ENCODE peak calls at places on chromosomes 12 and 14, in five cellular contexts. V is GM12865, W is cardiac muscle cell, Z is AG04450, R is PC-9. M is an unnamed sample.

GRCh38 chr12:74541074-74541473 is 3.4 kb downstream of the ATXN7L3B start:
- DNase-seq in V (no peak), W (no peak), Z (no peak), R (no peak), M (no peak)

GRCh38 chr14:93103392-93104080 is 12.2 kb downstream of the ITPK1 start:
- DNase-seq in V (peak), W (no peak), Z (no peak), R (peak), M (no peak)

GRCh38 chr12:86838709-86839108 is 582.5 kb upstream of the MGAT4C start:
- DNase-seq in V (no peak), W (peak), Z (no peak), R (no peak), M (peak)

GRCh38 chr14:96625436-96625945 is 123.3 kb downstream of the PAPOLA start:
- DNase-seq in V (no peak), W (no peak), Z (no peak), R (no peak), M (no peak)

GRCh38 chr14:65531148-65531547 is 118.6 kb downstream of the FUT8 start:
- DNase-seq in V (no peak), W (no peak), Z (no peak), R (no peak), M (no peak)

GRCh38 chr14:59009967-59010366 is 178.5 kb upstream of the DAAM1 start:
- DNase-seq in V (no peak), W (no peak), Z (no peak), R (no peak), M (no peak)

GRCh38 chr14:69355955-69356321 is 42.2 kb downstream of the ERH start:
- DNase-seq in V (no peak), W (peak), Z (no peak), R (no peak), M (no peak)

GRCh38 chr12:51339750-51340149 is 6.7 kb downstream of the CELA1 start:
- DNase-seq in V (no peak), W (no peak), Z (no peak), R (no peak), M (no peak)

GRCh38 chr12:5589055-5589454 is 157.1 kb downstream of the NTF3 start:
- DNase-seq in V (no peak), W (no peak), Z (no peak), R (no peak), M (no peak)

GRCh38 chr12:55724226-55724939 is 4.2 kb downstream of the RDH5 start:
- DNase-seq in V (peak), W (peak), Z (no peak), R (peak), M (peak)

GRCh38 chr12:68581926-68582325 is 28.8 kb upstream of the RAP1B start:
- DNase-seq in V (no peak), W (no peak), Z (no peak), R (no peak), M (no peak)

GRCh38 chr12:105843989-105844768 is 294.6 kb downstream of the NUAK1 start:
- DNase-seq in V (no peak), W (peak), Z (peak), R (no peak), M (no peak)

GRCh38 chr12:124525927-124526692 is 41.3 kb downstream of the NCOR2 start:
- DNase-seq in V (no peak), W (no peak), Z (no peak), R (no peak), M (no peak)

DNA sequence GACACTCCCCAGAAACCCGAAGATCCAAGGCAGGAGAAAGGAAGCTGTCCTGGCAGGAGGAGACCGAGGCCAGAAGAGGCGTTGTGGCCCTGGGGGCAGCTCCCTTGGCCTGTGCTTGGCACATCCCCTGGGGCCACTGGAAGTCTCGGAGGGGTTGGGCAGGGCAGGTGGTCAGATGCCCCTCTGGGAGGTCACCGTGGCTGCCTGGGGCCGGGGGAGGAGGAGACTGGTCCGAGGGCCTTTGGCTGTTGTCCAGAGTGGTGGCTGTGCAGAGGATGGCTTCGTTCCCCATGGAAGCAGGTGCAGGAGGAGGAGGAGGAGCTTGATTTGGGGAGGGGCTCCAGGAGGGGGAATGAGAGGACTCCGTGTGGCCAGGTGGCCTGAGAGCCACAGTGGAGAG is 3.3 kb upstream of the NUDT14 start:
- DNase-seq in V (no peak), W (no peak), Z (no peak), R (no peak), M (no peak)
- TF ChIP-seq CTCF in V (no peak), W (no peak), Z (no peak), R (no peak), M (no peak)

GRCh38 chr12:133226690-133227089 is 9.0 kb downstream of the ANHX start:
- DNase-seq in V (no peak), W (no peak), Z (no peak), R (no peak), M (no peak)

GRCh38 chr12:133222211-133222610 is 13.5 kb downstream of the ANHX start:
- DNase-seq in V (no peak), W (no peak), Z (no peak), R (no peak), M (no peak)

GRCh38 chr12:133225527-133225926 is 10.2 kb downstream of the ANHX start:
- DNase-seq in V (no peak), W (no peak), Z (no peak), R (no peak), M (no peak)

GRCh38 chr12:133231001-133231400 is 4.7 kb downstream of the ANHX start:
- DNase-seq in V (no peak), W (no peak), Z (no peak), R (no peak), M (no peak)

DNA sequence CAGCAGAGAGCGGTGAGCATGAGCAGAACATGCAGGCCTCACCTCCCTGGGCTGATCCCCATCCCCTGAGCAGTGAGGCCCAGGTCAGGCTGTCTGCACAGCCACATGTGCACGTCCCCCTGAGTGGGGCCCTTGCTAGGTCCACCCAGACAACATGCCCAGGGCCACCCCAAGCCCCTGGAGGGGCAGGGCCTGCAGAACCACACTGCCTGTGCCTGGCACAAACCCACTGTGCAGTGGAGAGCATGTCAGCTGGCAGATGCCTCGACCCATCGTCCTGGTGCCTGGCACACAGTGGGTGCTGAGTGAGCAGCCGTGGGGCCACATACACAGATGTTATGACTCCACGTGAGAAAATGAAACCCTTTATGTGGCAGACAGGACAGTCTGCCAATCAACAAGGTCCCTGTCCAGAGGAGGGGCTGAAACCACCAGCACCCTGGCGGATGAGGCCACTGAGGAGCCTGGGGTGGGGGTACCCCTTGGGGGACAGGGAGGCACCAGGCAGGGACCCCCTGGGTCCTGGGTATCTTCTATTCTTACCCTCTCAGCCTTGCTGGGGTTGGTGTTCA is 8.3 kb downstream of the ANHX start:
- DNase-seq in V (no peak), W (no peak), Z (no peak), R (no peak), M (no peak)
- TF ChIP-seq CTCF in V (no peak), W (no peak), Z (no peak), R (no peak), M (no peak)

DNA sequence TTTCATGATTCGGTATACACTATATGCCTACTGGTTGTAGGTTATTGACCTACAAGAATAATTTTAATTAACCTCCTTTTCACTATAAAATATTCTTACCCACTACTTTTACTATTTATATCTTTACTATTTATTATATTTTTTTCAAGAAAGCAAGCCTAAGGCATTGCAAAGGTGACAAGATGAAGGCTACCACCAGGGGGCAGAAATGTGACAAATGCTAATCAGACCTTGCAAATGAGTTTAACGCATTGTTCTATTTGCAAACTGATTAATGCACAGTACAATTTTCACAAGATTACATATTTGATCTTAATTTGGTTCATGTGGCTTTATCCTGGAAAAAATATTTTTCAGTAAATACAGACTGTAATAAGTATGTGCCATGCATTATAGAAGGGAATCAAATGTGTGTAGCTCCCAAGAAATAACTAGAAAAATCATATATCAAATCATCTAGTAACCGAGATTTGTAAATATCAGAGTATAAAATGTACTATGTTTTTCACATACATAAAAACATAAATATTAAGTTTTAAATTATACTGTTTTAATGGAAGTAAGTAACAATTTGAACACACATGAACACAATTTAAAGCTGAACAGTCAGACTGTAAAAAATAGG is 107.0 kb downstream of the ADAMTS20 start:
- DNase-seq in V (peak), W (peak), Z (peak), R (peak), M (peak)
- TF ChIP-seq CTCF in V (peak), W (peak), Z (peak), R (peak), M (peak)

GRCh38 chr12:9143929-9144328 is 28.2 kb upstream of the A2M start:
- DNase-seq in V (no peak), W (no peak), Z (no peak), R (no peak), M (no peak)

GRCh38 chr12:9148926-9149325 is 33.2 kb upstream of the A2M start:
- DNase-seq in V (no peak), W (no peak), Z (no peak), R (no peak), M (no peak)

DNA sequence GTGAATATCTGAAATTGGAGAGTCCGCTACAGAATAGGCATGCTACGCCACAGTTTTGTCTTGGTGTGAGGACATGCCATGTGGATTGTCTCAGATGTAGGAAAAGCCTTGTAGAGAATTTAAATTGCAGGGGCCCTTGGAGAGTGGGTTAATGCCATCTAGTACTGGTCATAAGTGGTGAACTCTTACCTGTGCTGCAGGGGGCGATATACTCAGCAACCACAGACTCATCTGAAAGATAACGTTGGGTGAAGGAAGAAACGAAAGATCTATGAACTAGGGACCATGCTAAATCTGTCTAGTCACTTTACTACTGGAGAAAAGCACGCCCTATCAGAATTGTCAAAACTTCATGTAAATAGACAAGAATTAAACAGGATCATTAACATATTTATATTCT is 33.7 kb upstream of the A2M start:
- DNase-seq in V (no peak), W (no peak), Z (no peak), R (no peak), M (no peak)
- TF ChIP-seq CTCF in V (peak), W (no peak), Z (no peak), R (peak), M (no peak)

DNA sequence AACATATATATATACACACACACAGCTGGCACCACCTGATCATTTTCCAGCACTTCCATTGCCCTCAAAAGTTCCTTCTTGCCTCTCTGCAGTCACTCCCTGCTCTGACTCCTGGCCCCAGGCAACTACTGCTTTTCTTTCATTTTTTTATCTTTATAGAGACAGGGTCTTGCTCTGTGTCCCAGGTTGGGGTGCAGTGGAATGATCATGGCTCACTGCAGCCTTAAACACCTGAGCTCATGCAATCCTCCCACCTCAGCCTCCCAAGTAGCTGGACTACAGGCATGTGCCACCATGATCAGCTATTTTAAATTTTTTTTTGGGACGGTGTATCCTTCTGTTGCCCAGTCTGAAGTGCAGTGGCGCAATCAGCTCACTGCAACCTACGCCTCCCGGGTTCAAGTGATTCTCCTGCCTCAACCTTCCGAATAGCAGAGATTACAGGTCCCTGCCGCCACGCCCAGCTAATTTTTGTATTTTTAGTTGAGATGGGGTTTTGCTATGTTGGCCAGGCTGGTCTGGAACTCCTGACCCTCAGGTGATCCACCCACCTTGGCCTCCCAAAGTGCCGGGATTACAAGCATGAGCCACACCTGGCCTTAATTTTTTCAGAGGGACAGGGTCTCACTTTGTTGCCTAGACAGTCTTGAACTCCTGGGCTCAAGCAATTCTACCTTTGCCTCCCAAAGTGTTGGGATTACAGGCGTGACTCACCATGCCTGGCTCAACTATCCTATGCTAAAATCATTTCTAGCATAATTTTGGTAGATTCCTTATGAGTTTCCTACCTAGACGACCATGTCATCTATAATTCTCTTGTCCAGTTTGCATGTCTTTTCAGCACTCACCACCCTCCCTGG is 7.8 kb downstream of the HSP90AA1 start:
- DNase-seq in V (no peak), W (no peak), Z (no peak), R (no peak), M (no peak)
- TF ChIP-seq CTCF in V (no peak), W (no peak), Z (no peak), R (no peak), M (no peak)

DNA sequence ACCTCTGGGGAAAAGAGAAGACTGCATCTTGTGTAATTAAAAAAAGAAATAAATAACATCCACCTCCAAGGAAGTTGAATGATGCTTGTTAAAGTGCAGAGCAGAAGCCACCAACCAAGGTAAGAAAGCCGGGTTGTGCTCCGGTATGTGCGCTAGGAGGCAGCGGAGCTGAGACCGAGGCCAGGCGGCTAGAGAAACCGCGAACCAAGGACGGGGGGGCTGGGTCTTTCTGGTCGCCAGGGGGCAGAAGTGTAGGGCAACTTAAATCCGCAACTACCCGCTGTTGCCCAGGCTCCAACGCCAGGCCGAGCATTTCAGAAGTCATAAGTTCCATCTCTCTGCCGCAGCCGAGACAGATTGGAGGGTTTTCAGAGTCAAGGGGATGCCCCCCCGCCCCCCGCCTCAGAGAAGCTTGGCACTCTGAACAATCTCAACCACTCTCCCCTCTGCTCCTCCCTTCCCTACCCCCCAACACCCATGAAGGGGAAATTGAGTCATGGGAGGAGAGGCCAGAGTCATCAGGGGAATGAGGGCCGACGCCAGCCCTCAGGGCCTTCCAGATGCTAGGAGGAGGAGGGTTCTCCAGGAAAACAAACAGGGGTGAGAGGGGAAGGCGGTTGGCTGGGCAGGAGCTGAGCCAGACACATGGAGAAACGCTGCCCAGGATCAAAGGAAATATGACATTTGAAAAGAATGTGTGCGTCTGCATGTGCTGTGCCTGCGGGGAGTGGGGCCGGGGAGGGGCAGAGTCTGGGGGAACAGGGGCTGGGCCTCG is 2.2 kb upstream of the NFATC4 start:
- DNase-seq in V (peak), W (peak), Z (peak), R (peak), M (peak)
- TF ChIP-seq CTCF in V (peak), W (peak), Z (peak), R (peak), M (peak)

GRCh38 chr12:53299454-53300180 is at the start of gene MYG1:
- DNase-seq in V (peak), W (peak), Z (no peak), R (peak), M (peak)
- TF ChIP-seq CTCF in V (no peak), W (peak), Z (peak), R (no peak), M (no peak)

GRCh38 chr12:100737168-100737567 is 57.4 kb upstream of the ANO4 start:
- DNase-seq in V (no peak), W (no peak), Z (no peak), R (no peak), M (no peak)

GRCh38 chr12:100738086-100738485 is 56.5 kb upstream of the ANO4 start:
- DNase-seq in V (no peak), W (no peak), Z (no peak), R (no peak), M (no peak)

GRCh38 chr12:100733817-100734593 is 60.6 kb upstream of the ANO4 start:
- DNase-seq in V (peak), W (peak), Z (peak), R (no peak), M (no peak)
- TF ChIP-seq CTCF in V (peak), W (peak), Z (peak), R (peak), M (peak)

DNA sequence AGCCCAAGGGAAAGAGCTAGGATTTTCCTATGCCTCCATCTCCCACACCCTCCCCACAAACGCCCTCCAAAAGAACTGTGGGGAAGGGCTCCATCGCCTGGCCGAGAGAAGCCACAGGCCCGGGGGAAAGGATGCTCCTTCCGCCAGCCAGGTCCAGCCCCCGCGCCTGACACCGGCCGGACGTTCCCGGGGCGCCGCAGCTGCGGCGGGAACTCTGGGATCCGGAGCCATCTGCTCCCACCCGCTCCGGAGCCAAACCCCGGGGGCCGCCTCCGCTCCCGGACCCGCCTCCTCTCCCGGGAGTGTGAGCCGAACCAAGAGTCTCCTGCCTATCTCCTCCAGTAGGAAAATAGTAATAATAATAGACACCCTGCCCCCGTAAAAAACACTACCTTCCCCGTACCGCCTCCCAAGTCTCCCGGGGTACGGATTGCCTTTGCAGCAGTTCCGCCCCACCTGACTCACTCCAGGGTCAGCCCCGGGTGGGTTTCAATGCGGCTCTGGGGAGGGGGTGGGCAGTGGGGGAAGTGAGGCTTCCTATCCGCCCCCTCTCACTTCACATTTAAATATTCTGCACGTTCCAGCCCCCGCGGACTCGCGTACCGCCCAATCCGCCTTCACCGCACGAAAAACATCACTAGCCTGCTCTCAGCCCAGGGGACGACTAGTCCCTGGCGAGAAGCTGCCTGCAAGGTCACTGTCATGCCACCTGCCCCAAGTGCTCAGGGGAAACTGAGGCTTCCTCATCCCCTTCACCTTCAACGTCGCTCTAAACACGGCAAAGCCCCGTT is 2.4 kb downstream of the AGAP2 start:
- DNase-seq in V (no peak), W (peak), Z (no peak), R (peak), M (no peak)
- TF ChIP-seq CTCF in V (no peak), W (peak), Z (peak), R (no peak), M (no peak)